ENCODE peak calls at places on chromosome 3, in nine cellular contexts. Q, W, I, P, L, V, C, R and E are unnamed samples.

GRCh38 chr3:16740531-16740930 is 135.3 kb upstream of the DAZL start:
- DNase-seq in Q (no peak), I (peak; percentile 60), R (no peak), L (no peak), V (no peak), W (no peak), C (no peak), P (no peak), E (no peak)

GRCh38 chr3:13276438-13277129 is 143.5 kb downstream of the NUP210 start:
- DNase-seq in L (no peak), C (no peak), W (no peak), R (no peak), I (no peak), V (peak; percentile 23), Q (no peak), P (no peak), E (no peak)

GRCh38 chr3:133514418-133514817 is 59.1 kb upstream of the CDV3 start:
- DNase-seq in L (no peak), C (no peak), V (no peak), P (no peak), Q (no peak), I (no peak), W (no peak), R (no peak), E (no peak)

GRCh38 chr3:175608351-175608750 is 749.2 kb downstream of the NAALADL2 start:
- DNase-seq in L (no peak), W (no peak), C (no peak), I (no peak), Q (no peak), R (no peak), P (no peak), V (no peak), E (no peak)

GRCh38 chr3:70658779-70659310 is 346.4 kb upstream of the MDFIC2 start:
- DNase-seq in W (no peak), R (no peak), I (no peak), L (no peak), V (no peak), P (no peak), Q (no peak), C (no peak), E (no peak)

GRCh38 chr3:38560284-38560683 is 64.1 kb downstream of the EXOG start:
- DNase-seq in V (no peak), C (no peak), L (no peak), I (no peak), P (no peak), R (no peak), W (no peak), Q (no peak), E (no peak)

GRCh38 chr3:151037746-151038145 is 47.7 kb upstream of the MED12L start:
- DNase-seq in Q (no peak), P (peak; percentile 80), C (peak; percentile 88), I (peak; percentile 66), V (no peak), W (peak; percentile 69), L (no peak), R (no peak), E (peak; percentile 67)

GRCh38 chr3:113211370-113212154 is at the start of gene BOC:
- DNase-seq in R (no peak), C (peak; percentile 63), P (no peak), Q (no peak), L (peak; percentile 84), I (no peak), W (no peak), V (peak; percentile 20), E (peak; percentile 57)

GRCh38 chr3:164460851-164461250 is 617.4 kb downstream of the SI start:
- DNase-seq in V (no peak), I (no peak), Q (no peak), W (no peak), R (no peak), P (no peak), L (no peak), C (no peak), E (no peak)

GRCh38 chr3:109685084-109686079 is 348.0 kb upstream of the DPPA4 start:
- DNase-seq in L (no peak), W (peak; percentile 90), V (peak; percentile 39), I (peak; percentile 93), Q (no peak), C (peak; percentile 97), R (no peak), P (peak; percentile 93), E (peak; percentile 96)

GRCh38 chr3:115165701-115166100 is 18.6 kb upstream of the ZBTB20 start:
- DNase-seq in Q (no peak), W (no peak), P (no peak), V (no peak), I (no peak), R (no peak), L (no peak), C (no peak), E (no peak)

GRCh38 chr3:165669967-165670366 is 167.3 kb downstream of the BCHE start:
- DNase-seq in W (no peak), R (no peak), Q (no peak), V (no peak), C (no peak), P (no peak), I (no peak), L (no peak), E (no peak)

GRCh38 chr3:130378677-130379191 is 33.3 kb downstream of the COL6A5 start:
- DNase-seq in W (no peak), L (no peak), P (no peak), C (no peak), V (no peak), R (no peak), Q (no peak), I (no peak), E (no peak)

GRCh38 chr3:149586871-149587270 is 71.0 kb downstream of the WWTR1 start:
- DNase-seq in C (no peak), P (no peak), I (no peak), Q (no peak), W (no peak), L (no peak), V (no peak), R (no peak), E (peak; percentile 88)

GRCh38 chr3:148924572-148924971 is 59.5 kb downstream of the CPA3 start:
- DNase-seq in L (no peak), P (no peak), W (no peak), I (no peak), V (no peak), R (no peak), C (no peak), Q (no peak), E (no peak)

GRCh38 chr3:116951610-116952009 is 242.0 kb downstream of the TUSC7 start:
- DNase-seq in Q (no peak), L (no peak), W (no peak), P (no peak), I (no peak), R (no peak), V (no peak), C (no peak), E (no peak)